ENCODE peak calls at places on chromosomes 11 and 22, in eight cellular contexts. N, L, S, T, X, C, K and G are unnamed samples.

GRCh38 chr11:18050853-18051252 is 4.8 kb upstream of the TPH1 start:
- DNase-seq in N (no peak), L (no peak), S (no peak), T (no peak), X (no peak), C (no peak), K (no peak), G (no peak)

GRCh38 chr22:20762233-20762796 is 11.6 kb upstream of the SERPIND1 start:
- DNase-seq in N (no peak), L (no peak), S (no peak), T (no peak), X (no peak), C (no peak), K (no peak), G (no peak)

GRCh38 chr11:72576196-72576595 is 98.0 kb downstream of the PDE2A start:
- DNase-seq in N (no peak), L (no peak), S (peak), T (no peak), X (no peak), C (no peak), K (no peak), G (no peak)

GRCh38 chr11:113091578-113091844 is 130.3 kb downstream of the NCAM1 start:
- DNase-seq in N (no peak), L (no peak), S (no peak), T (no peak), X (no peak), C (no peak), K (no peak), G (no peak)

GRCh38 chr11:94998285-94998684 is 24.8 kb downstream of the KDM4D start:
- DNase-seq in N (no peak), L (no peak), S (no peak), T (no peak), X (no peak), C (no peak), K (peak), G (no peak)

GRCh38 chr22:25076281-25076680 is 123.4 kb upstream of the CRYBB3 start:
- DNase-seq in N (no peak), L (no peak), S (no peak), T (no peak), X (no peak), C (no peak), K (no peak), G (no peak)

GRCh38 chr22:29158546-29158945 is 47.1 kb upstream of the EMID1 start:
- DNase-seq in N (no peak), L (no peak), S (peak), T (no peak), X (no peak), C (no peak), K (peak), G (no peak)

GRCh38 chr11:65047581-65048422 is 6.8 kb downstream of the SAC3D1 start:
- DNase-seq in N (no peak), L (no peak), S (no peak), T (peak), X (no peak), C (no peak), K (no peak), G (peak)

GRCh38 chr22:37162221-37163095 is 12.7 kb upstream of the IL2RB start:
- DNase-seq in N (no peak), L (no peak), S (no peak), T (no peak), X (peak), C (no peak), K (peak), G (no peak)

GRCh38 chr11:76152741-76153608 is 53.3 kb downstream of the WNT11 start:
- DNase-seq in N (no peak), L (no peak), S (no peak), T (no peak), X (no peak), C (no peak), K (no peak), G (no peak)

GRCh38 chr11:118629761-118630661 is 22.6 kb downstream of the PHLDB1 start:
- DNase-seq in N (no peak), L (no peak), S (no peak), T (no peak), X (no peak), C (no peak), K (no peak), G (peak)

GRCh38 chr22:46057206-46057605 is 80.2 kb upstream of the WNT7B start:
- DNase-seq in N (peak), L (no peak), S (peak), T (no peak), X (no peak), C (no peak), K (peak), G (peak)

GRCh38 chr11:27209562-27210005 is 153.4 kb downstream of the CCDC34 start:
- DNase-seq in N (peak), L (no peak), S (no peak), T (peak), X (no peak), C (peak), K (no peak), G (no peak)

GRCh38 chr11:23151819-23152218 is 291.5 kb upstream of the CCDC179 start:
- DNase-seq in N (no peak), L (no peak), S (no peak), T (no peak), X (no peak), C (no peak), K (no peak), G (no peak)

GRCh38 chr11:65150513-65151271 is 16.4 kb upstream of the SYVN1 start:
- DNase-seq in N (peak), L (peak), S (peak), T (peak), X (no peak), C (peak), K (peak), G (peak)

GRCh38 chr22:17712441-17712840 is 61.8 kb downstream of the BID start:
- DNase-seq in N (no peak), L (no peak), S (no peak), T (no peak), X (no peak), C (no peak), K (no peak), G (no peak)
- H3K27ac ChIP-seq in N (no peak), L (no peak), S (no peak), T (no peak), X (no peak), C (no peak), K (no peak), G (no peak)

DNA sequence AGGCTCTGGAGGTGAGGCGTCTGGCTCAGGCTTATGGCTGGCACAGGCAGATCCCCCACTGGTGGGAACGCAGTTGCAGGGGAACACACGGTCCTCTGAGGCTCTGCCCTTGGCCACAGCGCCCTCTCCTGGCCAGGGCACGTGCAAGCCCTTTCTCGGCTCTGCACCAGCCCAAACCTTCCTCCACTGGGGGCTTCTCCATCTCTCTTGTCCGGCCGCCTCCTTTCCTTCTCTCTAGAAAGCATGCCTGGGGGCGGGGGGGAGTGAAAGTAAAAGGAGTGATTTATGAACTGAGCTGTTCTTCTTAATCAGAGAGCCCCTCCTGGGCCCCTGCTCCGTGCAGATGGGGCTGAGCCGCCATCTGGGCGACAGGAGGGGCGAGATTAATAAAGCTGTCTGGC is 56.5 kb downstream of the TP53I11 start:
- DNase-seq in N (peak), L (no peak), S (peak), T (peak), X (peak), C (no peak), K (no peak), G (peak)
- TF ChIP-seq CTCF in N (peak), L (peak), S (peak), T (peak), X (peak), C (peak), K (peak), G (peak)

GRCh38 chr22:17407643-17408042 is 38.4 kb downstream of the CECR2 start:
- DNase-seq in N (no peak), L (no peak), S (no peak), T (no peak), X (no peak), C (no peak), K (no peak), G (no peak)

GRCh38 chr22:17411213-17411612 is 42.0 kb downstream of the CECR2 start:
- DNase-seq in N (no peak), L (no peak), S (no peak), T (no peak), X (no peak), C (no peak), K (no peak), G (no peak)

GRCh38 chr22:17410576-17410975 is 41.3 kb downstream of the CECR2 start:
- DNase-seq in N (no peak), L (no peak), S (no peak), T (no peak), X (no peak), C (no peak), K (no peak), G (no peak)

DNA sequence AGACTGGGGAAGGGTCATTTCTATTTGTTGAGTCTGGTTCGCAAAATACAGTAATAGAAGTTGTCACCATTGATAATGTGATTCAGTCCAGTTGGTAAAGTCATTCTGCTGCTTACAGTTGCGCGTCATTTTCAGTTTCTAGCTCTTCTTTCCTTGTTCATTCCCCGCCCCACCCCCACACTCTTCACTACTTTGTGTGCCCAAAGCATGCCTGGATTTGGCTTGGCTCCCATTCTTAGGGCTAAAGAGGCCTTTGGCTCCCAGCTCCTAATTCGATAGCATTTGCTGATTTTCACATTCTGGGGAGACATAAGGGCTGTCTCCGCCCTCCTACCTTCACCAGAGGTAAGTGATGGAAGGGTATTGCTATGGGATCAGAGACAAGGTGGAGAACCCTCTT is 43.0 kb downstream of the CECR2 start:
- DNase-seq in N (no peak), L (no peak), S (peak), T (no peak), X (no peak), C (no peak), K (no peak), G (peak)
- H3K27ac ChIP-seq in N (no peak), L (no peak), S (no peak), T (peak), X (no peak), C (no peak), K (no peak), G (no peak)

GRCh38 chr11:34975482-34975881 is 59.1 kb downstream of the PDHX start:
- DNase-seq in N (no peak), L (no peak), S (no peak), T (no peak), X (no peak), C (no peak), K (no peak), G (no peak)

GRCh38 chr11:34976496-34976895 is 60.1 kb downstream of the PDHX start:
- DNase-seq in N (no peak), L (no peak), S (no peak), T (no peak), X (no peak), C (no peak), K (no peak), G (no peak)

GRCh38 chr11:34970033-34970432 is 53.6 kb downstream of the PDHX start:
- DNase-seq in N (no peak), L (no peak), S (no peak), T (no peak), X (no peak), C (no peak), K (no peak), G (no peak)

GRCh38 chr11:34970480-34970879 is 54.1 kb downstream of the PDHX start:
- DNase-seq in N (no peak), L (no peak), S (no peak), T (no peak), X (no peak), C (no peak), K (no peak), G (no peak)

DNA sequence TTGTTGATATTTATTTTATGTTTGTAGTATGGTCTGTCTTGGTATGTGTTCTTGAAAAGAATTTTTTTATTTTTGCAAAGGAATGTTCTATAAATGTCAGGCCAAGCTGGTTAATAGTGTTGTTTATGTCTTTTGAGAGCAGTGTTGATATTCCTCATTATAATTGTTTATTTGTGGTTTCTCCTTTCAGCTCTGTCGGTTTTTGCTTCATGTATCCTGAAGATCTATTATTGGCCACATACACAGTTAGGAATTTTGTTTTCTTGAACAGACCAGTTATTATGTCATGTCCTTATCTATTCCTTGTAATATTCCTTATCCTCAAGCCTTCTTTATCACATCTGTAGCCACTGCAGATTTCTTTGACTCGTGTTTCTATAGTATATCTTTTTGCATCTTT is 56.5 kb downstream of the PDHX start:
- DNase-seq in N (no peak), L (no peak), S (no peak), T (no peak), X (no peak), C (no peak), K (no peak), G (no peak)
- TF ChIP-seq CTCF in N (no peak), L (no peak), S (no peak), T (no peak), X (no peak), C (no peak), K (no peak), G (no peak)

DNA sequence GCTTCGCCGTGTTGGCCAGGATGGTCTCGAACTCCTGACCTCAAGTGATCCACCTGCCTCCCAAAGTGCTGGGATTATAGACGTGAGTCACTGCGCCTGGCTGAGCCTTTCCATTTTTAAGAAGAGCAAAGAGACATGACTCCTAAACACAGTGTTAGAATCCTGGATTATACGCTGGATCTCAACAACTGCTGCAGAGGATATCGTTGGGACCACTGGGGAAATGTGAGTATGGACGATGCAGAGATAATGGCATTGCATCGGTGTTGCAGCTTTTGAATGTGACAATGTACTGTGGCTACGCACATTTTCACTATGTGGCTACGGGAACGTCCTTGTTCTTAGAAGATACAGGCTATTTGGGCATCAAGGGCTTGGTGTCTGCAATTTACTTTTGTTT is 6.2 kb downstream of the MRGPRF start:
- DNase-seq in N (no peak), L (peak), S (no peak), T (no peak), X (no peak), C (no peak), K (no peak), G (no peak)
- H3K27ac ChIP-seq in N (peak), L (peak), S (no peak), T (no peak), X (no peak), C (peak), K (no peak), G (no peak)

GRCh38 chr11:74570266-74571061 is 21.9 kb upstream of the POLD3 start:
- DNase-seq in N (peak), L (no peak), S (no peak), T (no peak), X (no peak), C (no peak), K (no peak), G (no peak)
- TF ChIP-seq CTCF in N (peak), L (peak), S (peak), T (peak), X (peak), C (peak), K (peak), G (peak)

DNA sequence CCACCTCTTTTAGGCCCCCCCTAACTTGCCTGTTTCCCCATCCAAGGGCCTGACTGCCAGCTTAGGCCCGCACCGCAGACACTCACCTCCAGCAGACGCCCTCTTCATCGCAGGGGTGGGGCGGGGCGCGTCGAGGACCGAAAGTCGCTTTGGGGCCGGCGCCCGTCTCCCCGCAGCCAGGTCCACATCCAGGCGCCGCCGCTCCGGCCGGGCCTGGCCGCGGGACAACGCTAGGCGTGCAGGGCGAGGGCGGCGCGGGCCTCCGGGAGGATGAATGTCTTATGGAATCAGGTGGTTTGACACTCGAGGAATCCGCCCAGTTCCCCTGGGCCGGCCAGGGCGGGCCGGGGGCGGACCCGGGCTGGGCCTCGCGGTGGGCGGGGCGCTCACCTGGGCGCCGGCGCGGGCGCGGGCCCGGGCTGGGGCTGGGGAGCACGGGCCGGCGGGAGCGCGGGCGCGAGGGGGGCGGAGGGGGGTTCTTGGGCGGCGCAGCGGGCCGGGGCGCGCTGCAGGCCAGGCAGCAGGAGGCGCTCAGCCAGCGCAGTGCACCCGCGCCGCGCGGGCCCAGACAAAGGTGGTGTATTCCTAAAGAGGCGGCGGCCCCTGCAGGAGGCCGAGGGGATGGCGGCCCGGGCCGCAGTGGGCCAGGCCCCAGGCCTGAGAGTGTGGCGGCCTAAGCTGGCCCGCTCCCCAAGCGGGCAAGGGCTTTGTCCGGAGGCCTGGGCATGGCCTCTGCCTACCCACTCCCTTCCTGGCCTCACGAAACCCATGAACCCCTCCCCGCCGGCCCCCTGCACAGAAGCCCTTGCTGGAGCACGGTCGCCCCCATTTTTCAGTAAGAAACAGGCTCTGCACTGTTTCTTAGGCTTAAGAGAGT is 177.6 kb downstream of the IGLL1 start:
- DNase-seq in N (peak), L (no peak), S (peak), T (peak), X (peak), C (no peak), K (peak), G (peak)
- H3K27ac ChIP-seq in N (no peak), L (peak), S (no peak), T (no peak), X (no peak), C (no peak), K (no peak), G (no peak)

DNA sequence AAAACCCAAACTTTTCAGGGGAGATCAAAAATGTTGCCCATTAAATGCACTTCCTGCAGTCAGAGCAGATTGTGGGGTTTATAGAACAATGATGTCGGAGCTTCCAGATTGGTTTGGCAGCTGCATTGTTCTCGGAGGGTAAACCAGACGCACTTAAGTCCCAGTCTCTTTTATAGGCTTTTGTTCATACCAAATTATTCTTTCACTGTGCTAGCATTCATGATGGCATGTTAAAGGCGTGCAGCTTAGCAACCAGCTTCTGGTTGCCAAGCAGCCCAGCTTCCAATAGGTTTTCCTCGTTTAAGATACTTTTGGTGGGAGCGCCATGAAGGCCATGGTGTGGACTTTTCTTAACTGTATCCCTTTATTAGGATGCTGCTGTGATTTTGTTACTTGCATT is 40.9 kb downstream of the ZC3H12C start:
- DNase-seq in N (no peak), L (no peak), S (no peak), T (no peak), X (no peak), C (no peak), K (no peak), G (no peak)
- TF ChIP-seq CTCF in N (no peak), L (no peak), S (no peak), T (no peak), X (no peak), C (no peak), K (no peak), G (no peak)

GRCh38 chr22:38739300-38740055 is 16.3 kb downstream of the SUN2 start:
- DNase-seq in N (no peak), L (no peak), S (no peak), T (no peak), X (no peak), C (no peak), K (peak), G (no peak)
- H3K27ac ChIP-seq in N (no peak), L (no peak), S (no peak), T (peak), X (no peak), C (no peak), K (no peak), G (no peak)

GRCh38 chr11:89405629-89406028 is 85.5 kb downstream of the NOX4 start:
- DNase-seq in N (no peak), L (no peak), S (no peak), T (no peak), X (no peak), C (no peak), K (no peak), G (no peak)
- TF ChIP-seq CTCF in N (no peak), L (no peak), S (no peak), T (no peak), X (no peak), C (no peak), K (no peak), G (no peak)